ENCODE peak calls at places on chromosomes 5 and 9, in five cellular contexts. A is omental fat pad; V is fibroblast of the conjunctiva; M is activated T-helper 1 cell treated with anti-CD3 and anti-CD28 coated beads, Interleukin-2, amount 50 U/mL, for 16 hours; P is NB4. U is an unnamed sample.
A peak's percentile ranks its signal among the peaks of the same experiment; 100 is the strongest.

GRCh38 chr5:132190161-132190817 is 37.4 kb downstream of the P4HA2 start:
- DNase-seq in A (no peak), P (peak; percentile 80), M (no peak), V (peak; percentile 70), U (no peak)

GRCh38 chr9:77847626-77848025 is 184.0 kb downstream of the GNAQ start:
- DNase-seq in M (no peak), P (peak; percentile 48), V (no peak), A (no peak), U (no peak)

GRCh38 chr9:137893670-137894069 is 16.1 kb downstream of the CACNA1B start:
- DNase-seq in V (no peak), P (no peak), A (no peak), M (no peak), U (no peak)

GRCh38 chr9:70602364-70603019 is 188.0 kb upstream of the KLF9 start:
- DNase-seq in V (peak; percentile 88), M (no peak), P (peak; percentile 62), A (no peak), U (peak; percentile 31)

GRCh38 chr5:135694016-135694415 is 115.2 kb upstream of the CXCL14 start:
- DNase-seq in A (no peak), V (no peak), P (no peak), M (no peak), U (no peak)

GRCh38 chr5:173564106-173564505 is 52.3 kb downstream of the BOD1 start:
- DNase-seq in V (no peak), A (no peak), M (no peak), P (no peak), U (no peak)

GRCh38 chr5:96868603-96869371 is 7.5 kb upstream of the ERAP2 start:
- DNase-seq in M (no peak), V (peak; percentile 79), P (peak; percentile 74), A (no peak), U (no peak)

GRCh38 chr9:37944671-37945481 is 40.9 kb upstream of the SLC25A51 start:
- DNase-seq in M (no peak), P (no peak), A (no peak), V (no peak), U (no peak)

GRCh38 chr9:77944556-77945261 is 86.9 kb downstream of the GNAQ start:
- DNase-seq in V (no peak), M (no peak), P (peak; percentile 64), A (no peak), U (no peak)

GRCh38 chr9:96413312-96414221 is 4.6 kb downstream of the ZNF367 start:
- DNase-seq in M (no peak), A (no peak), V (no peak), P (peak; percentile 72), U (no peak)

GRCh38 chr9:69609156-69609555 is 63.0 kb downstream of the APBA1 start:
- DNase-seq in V (no peak), P (no peak), M (no peak), A (no peak), U (no peak)

GRCh38 chr9:90767523-90768100 is 34.0 kb upstream of the SYK start:
- DNase-seq in M (no peak), P (peak; percentile 14), A (no peak), V (no peak), U (no peak)

GRCh38 chr9:100324594-100325200 is 28.0 kb downstream of the TEX10 start:
- DNase-seq in M (no peak), P (peak; percentile 53), V (peak; percentile 43), A (no peak), U (no peak)

GRCh38 chr5:150836703-150837102 is 9.6 kb upstream of the IRGM start:
- DNase-seq in M (no peak), P (no peak), A (no peak), V (no peak), U (no peak)

GRCh38 chr5:159908201-159908940 is 7.9 kb upstream of the ADRA1B start:
- DNase-seq in A (no peak), P (no peak), M (no peak), V (no peak), U (no peak)

GRCh38 chr5:33558489-33558888 is 117.7 kb downstream of the TARS1 start:
- DNase-seq in P (no peak), A (no peak), M (no peak), V (no peak), U (no peak)

GRCh38 chr5:108727154-108727638 is 20.5 kb upstream of the FER start:
- DNase-seq in M (no peak), A (no peak), P (no peak), V (no peak), U (no peak)

GRCh38 chr5:140042551-140043507 is at the start of gene NRG2:
- DNase-seq in M (peak; percentile 20), V (peak; percentile 5), A (no peak), P (peak; percentile 50), U (no peak)

GRCh38 chr9:22976454-22976853 is 529.8 kb downstream of the DMRTA1 start:
- DNase-seq in V (no peak), P (no peak), A (no peak), M (no peak), U (no peak)

U was measured in activated CD4-positive, alpha-beta T cell treated with anti-CD3 and anti-CD28 coated beads, Interleukin-2, amount 50 U/mL, for 24 hours.